ENCODE peak calls at places on chromosomes 12 and 14, in six cellular contexts. Q, W, E, H, G and Z are unnamed samples.

GRCh38 chr14:94663965-94664704 is 51.9 kb downstream of the SERPINA3 start:
- DNase-seq in W (no peak), E (no peak), Q (no peak), G (no peak), H (no peak), Z (no peak)

GRCh38 chr12:88566430-88566829 is 13.8 kb downstream of the KITLG start:
- DNase-seq in G (peak; percentile 50), W (no peak), H (no peak), E (no peak), Q (no peak), Z (no peak)

GRCh38 chr12:122672515-122672914 is 30.6 kb downstream of the HCAR2 start:
- DNase-seq in W (no peak), H (no peak), Q (no peak), E (no peak), G (no peak), Z (no peak)

GRCh38 chr14:88793259-88793625 is 489 bp upstream of the EML5 start:
- DNase-seq in H (peak; percentile 14), G (no peak), E (no peak), Q (no peak), W (no peak), Z (peak; percentile 62)

GRCh38 chr14:68549966-68550705 is 242.7 kb downstream of the ZFP36L1 start:
- DNase-seq in E (no peak), G (no peak), H (peak; percentile 5), Q (peak; percentile 41), W (no peak), Z (no peak)

GRCh38 chr14:74664717-74665116 is 48.2 kb downstream of the AREL1 start:
- DNase-seq in Q (no peak), H (no peak), G (no peak), W (no peak), E (no peak), Z (no peak)

GRCh38 chr12:9109737-9110491 is 5.8 kb downstream of the A2M start:
- DNase-seq in E (no peak), Q (no peak), G (no peak), H (no peak), W (no peak), Z (no peak)

GRCh38 chr14:85195872-85196477 is 334.0 kb upstream of the FLRT2 start:
- DNase-seq in E (no peak), H (no peak), G (no peak), Q (no peak), W (no peak), Z (no peak)

GRCh38 chr12:49375406-49375805 is 8.1 kb downstream of the SPATS2 start:
- DNase-seq in G (no peak), H (no peak), E (no peak), W (no peak), Q (no peak), Z (no peak)

GRCh38 chr12:59039005-59039404 is 118.7 kb upstream of the LRIG3 start:
- DNase-seq in H (no peak), W (no peak), G (no peak), E (no peak), Q (no peak), Z (no peak)
- H3K4me3 ChIP-seq in H (no peak overlapping the region), W (no peak overlapping the region), G (no peak overlapping the region), E (no peak overlapping the region), Q (no peak overlapping the region), Z (no peak overlapping the region)

DNA sequence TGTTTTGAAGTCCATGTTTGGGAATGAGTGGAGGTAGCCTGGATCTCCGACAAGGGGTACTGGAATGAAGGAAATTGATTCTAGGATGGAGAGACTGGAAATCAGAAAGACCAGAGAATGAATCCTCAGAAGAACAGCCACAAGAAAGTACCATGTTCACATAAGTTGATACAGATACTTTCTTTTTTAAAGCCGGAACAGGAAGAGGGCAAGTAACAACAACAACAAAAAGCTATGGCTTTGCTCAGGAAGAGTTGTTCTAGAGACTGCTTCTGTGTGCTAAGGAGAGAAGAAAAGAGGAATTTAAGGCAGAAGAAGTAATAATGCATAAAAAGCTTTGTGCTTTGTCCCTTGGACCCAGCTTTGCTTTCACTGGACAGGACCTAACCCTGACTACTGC is 6.2 kb downstream of the TC2N start:
- DNase-seq in W (no peak), G (no peak), Q (no peak), H (no peak), E (no peak), Z (no peak)
- H3K36me3 ChIP-seq in W (peaks cover 40% of the 10 kb centered on the region), G (no peaks in the 10 kb centered on the region), Q (no peaks in the 10 kb centered on the region), H (no peaks in the 10 kb centered on the region), E (peaks cover 8% of the 10 kb centered on the region), Z (no peaks in the 10 kb centered on the region)

DNA sequence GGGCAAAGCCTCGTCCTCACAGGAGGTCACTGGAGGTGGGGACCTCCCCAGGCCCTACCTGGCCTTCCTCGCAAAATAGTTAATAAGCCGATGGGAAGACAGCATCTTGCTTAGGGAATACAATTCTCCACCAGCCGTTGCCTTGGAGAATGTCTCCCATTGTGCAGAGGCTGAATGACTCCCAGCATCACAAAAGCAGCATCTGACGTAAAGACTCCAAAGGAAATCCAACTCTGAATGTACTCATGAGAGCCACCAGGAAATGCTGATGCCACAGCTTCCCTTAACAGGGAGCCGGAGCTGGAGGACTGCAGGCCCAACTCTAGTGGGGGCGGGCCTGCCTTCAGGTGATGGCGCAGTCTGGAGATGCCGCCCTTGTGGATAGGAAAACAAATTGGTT is 15.5 kb downstream of the CCDC63 start:
- DNase-seq in W (no peak), G (no peak), Q (no peak), H (no peak), E (no peak), Z (no peak)
- H3K4me1 ChIP-seq in W (no peaks in the 10 kb centered on the region), G (no peaks in the 10 kb centered on the region), Q (peaks cover 8% of the 10 kb centered on the region), H (no peaks in the 10 kb centered on the region), E (no peaks in the 10 kb centered on the region), Z (no peaks in the 10 kb centered on the region)

GRCh38 chr12:15584366-15585041 is 204.7 kb downstream of the EPS8 start:
- DNase-seq in W (no peak), H (no peak), G (no peak), E (no peak), Q (no peak), Z (no peak)

GRCh38 chr12:15589328-15590032 is 199.7 kb downstream of the EPS8 start:
- DNase-seq in Q (no peak), W (no peak), H (no peak), G (no peak), E (no peak), Z (no peak)

GRCh38 chr12:15591811-15592210 is 197.4 kb downstream of the EPS8 start:
- DNase-seq in W (no peak), H (no peak), E (no peak), G (no peak), Q (no peak), Z (no peak)

GRCh38 chr12:15592934-15593333 is 196.3 kb downstream of the EPS8 start:
- DNase-seq in E (no peak), H (no peak), W (no peak), Q (no peak), G (no peak), Z (no peak)

GRCh38 chr12:15590180-15590826 is 198.9 kb downstream of the EPS8 start:
- DNase-seq in H (peak; percentile 47), W (peak; percentile 12), E (peak; percentile 56), G (peak; percentile 43), Q (peak; percentile 57), Z (no peak)
- H3K4me3 ChIP-seq in H (no peak overlapping the region), W (peak overlapping the region; percentile 30), E (peak overlapping the region; percentile 39), G (peak overlapping the region; percentile 41), Q (peak overlapping the region; percentile 50), Z (peak overlapping the region; percentile 56)

DNA sequence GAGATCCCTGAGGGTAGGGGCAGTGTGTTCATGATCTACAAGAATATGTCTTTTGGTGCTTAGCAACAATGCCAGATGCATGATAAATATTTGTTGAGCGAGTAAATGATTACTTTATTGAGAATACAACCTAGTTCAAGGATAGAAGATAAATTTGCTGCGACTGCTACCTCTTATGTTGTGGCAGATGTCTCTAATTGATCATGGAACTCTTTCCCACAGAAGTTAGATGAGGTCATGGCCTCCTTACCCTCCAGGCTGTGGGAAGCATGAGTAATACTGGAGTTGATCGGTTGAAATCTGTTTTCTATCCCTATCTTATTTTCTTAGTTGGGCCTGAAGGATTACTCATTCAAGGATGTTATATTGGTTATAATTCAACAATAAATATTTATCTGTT is 415.8 kb downstream of the LRIG3 start:
- DNase-seq in W (no peak), G (no peak), Q (no peak), H (no peak), E (no peak), Z (no peak)
- H3K36me3 ChIP-seq in W (no peaks in the 10 kb centered on the region), G (no peaks in the 10 kb centered on the region), Q (no peaks in the 10 kb centered on the region), H (no peaks in the 10 kb centered on the region), E (no peaks in the 10 kb centered on the region), Z (no peaks in the 10 kb centered on the region)